ENCODE peak calls at places on chromosome X, in six cellular contexts. One of them, this sample, is unnamed.

GRCh38 chrX:153499876-153500275 is 5.1 kb downstream of the BGN start:
- DNase-seq in HEK293T: no peak
- DNase-seq in NCI-H2081: no peak
- DNase-seq in GM12864: no peak
- DNase-seq in KBM-7: no peak
- DNase-seq in COR-L47: no peak
- DNase-seq in this sample: no peak

GRCh38 chrX:71178908-71179307 is 34.3 kb downstream of the NLGN3 start:
- DNase-seq in HEK293T: peak; percentile 67
- DNase-seq in NCI-H2081: peak; percentile 77
- DNase-seq in GM12864: no peak
- DNase-seq in KBM-7: peak; percentile 86
- DNase-seq in COR-L47: peak; percentile 43
- DNase-seq in this sample: peak; percentile 71

GRCh38 chrX:96563663-96564062 is 121.0 kb upstream of the DIAPH2 start:
- DNase-seq in HEK293T: no peak
- DNase-seq in NCI-H2081: no peak
- DNase-seq in GM12864: no peak
- DNase-seq in KBM-7: no peak
- DNase-seq in COR-L47: no peak
- DNase-seq in this sample: no peak

GRCh38 chrX:150084474-150085229 is 146.4 kb upstream of the EOLA2 start:
- DNase-seq in HEK293T: no peak
- DNase-seq in NCI-H2081: no peak
- DNase-seq in GM12864: no peak
- DNase-seq in KBM-7: no peak
- DNase-seq in COR-L47: no peak
- DNase-seq in this sample: no peak

GRCh38 chrX:34406580-34406979 is 250.5 kb downstream of the TMEM47 start:
- DNase-seq in HEK293T: no peak
- DNase-seq in NCI-H2081: no peak
- DNase-seq in GM12864: no peak
- DNase-seq in KBM-7: no peak
- DNase-seq in COR-L47: no peak
- DNase-seq in this sample: no peak

GRCh38 chrX:153423652-153424051 is 12.4 kb downstream of the ZFP92 start:
- DNase-seq in HEK293T: no peak
- DNase-seq in NCI-H2081: no peak
- DNase-seq in GM12864: no peak
- DNase-seq in KBM-7: no peak
- DNase-seq in COR-L47: no peak
- DNase-seq in this sample: no peak

GRCh38 chrX:111382277-111382676 is 29.7 kb downstream of the DCX start:
- DNase-seq in HEK293T: no peak
- DNase-seq in NCI-H2081: no peak
- DNase-seq in GM12864: no peak
- DNase-seq in KBM-7: no peak
- DNase-seq in COR-L47: no peak
- DNase-seq in this sample: no peak

GRCh38 chrX:44785652-44786051 is 58.2 kb upstream of the DUSP21 start:
- DNase-seq in HEK293T: no peak
- DNase-seq in NCI-H2081: no peak
- DNase-seq in GM12864: no peak
- DNase-seq in KBM-7: no peak
- DNase-seq in COR-L47: no peak
- DNase-seq in this sample: no peak

GRCh38 chrX:23820235-23820782 is 37.3 kb downstream of the SAT1 start:
- DNase-seq in HEK293T: no peak
- DNase-seq in NCI-H2081: no peak
- DNase-seq in GM12864: no peak
- DNase-seq in KBM-7: no peak
- DNase-seq in COR-L47: no peak
- DNase-seq in this sample: peak; percentile 2

GRCh38 chrX:11143931-11144678 is 33.0 kb downstream of the HCCS start:
- DNase-seq in HEK293T: peak; percentile 65
- DNase-seq in NCI-H2081: peak; percentile 86
- DNase-seq in GM12864: peak; percentile 29
- DNase-seq in KBM-7: peak; percentile 82
- DNase-seq in COR-L47: peak; percentile 22
- DNase-seq in this sample: peak; percentile 84

GRCh38 chrX:119605739-119606507 is at the start of gene NKRF:
- DNase-seq in HEK293T: peak; percentile 91
- DNase-seq in NCI-H2081: peak; percentile 98
- DNase-seq in GM12864: peak; percentile 77
- DNase-seq in KBM-7: peak; percentile 96
- DNase-seq in COR-L47: peak; percentile 87
- DNase-seq in this sample: peak; percentile 92

GRCh38 chrX:40266490-40267333 is 169.0 kb upstream of the BCOR start:
- DNase-seq in HEK293T: peak; percentile 89
- DNase-seq in NCI-H2081: peak; percentile 71
- DNase-seq in GM12864: peak; percentile 3
- DNase-seq in KBM-7: peak; percentile 86
- DNase-seq in COR-L47: peak; percentile 51
- DNase-seq in this sample: no peak

GRCh38 chrX:55907968-55908607 is 190.5 kb downstream of the RRAGB start:
- DNase-seq in HEK293T: peak; percentile 3
- DNase-seq in NCI-H2081: no peak
- DNase-seq in GM12864: peak; percentile 37
- DNase-seq in KBM-7: peak; percentile 53
- DNase-seq in COR-L47: no peak
- DNase-seq in this sample: peak; percentile 74

GRCh38 chrX:288561-288991 is 7.4 kb downstream of the PLCXD1 start:
- DNase-seq in HEK293T: no peak
- DNase-seq in NCI-H2081: no peak
- DNase-seq in GM12864: no peak
- DNase-seq in KBM-7: no peak
- DNase-seq in COR-L47: no peak
- DNase-seq in this sample: no peak

GRCh38 chrX:10589098-10589497 is 31.3 kb downstream of the MID1 start:
- DNase-seq in HEK293T: no peak
- DNase-seq in NCI-H2081: no peak
- DNase-seq in GM12864: no peak
- DNase-seq in KBM-7: no peak
- DNase-seq in COR-L47: no peak
- DNase-seq in this sample: no peak

GRCh38 chrX:71228063-71228642 is 5.1 kb downstream of the GJB1 start:
- DNase-seq in HEK293T: no peak
- DNase-seq in NCI-H2081: no peak
- DNase-seq in GM12864: no peak
- DNase-seq in KBM-7: no peak
- DNase-seq in COR-L47: no peak
- DNase-seq in this sample: no peak

GRCh38 chrX:101774340-101774739 is 114.7 kb upstream of the ARMCX2 start:
- DNase-seq in HEK293T: no peak
- DNase-seq in NCI-H2081: no peak
- DNase-seq in GM12864: peak; percentile 30
- DNase-seq in KBM-7: no peak
- DNase-seq in COR-L47: no peak
- DNase-seq in this sample: no peak

GRCh38 chrX:20061869-20062254 is 54.8 kb downstream of the MAP7D2 start:
- DNase-seq in HEK293T: no peak
- DNase-seq in NCI-H2081: no peak
- DNase-seq in GM12864: no peak
- DNase-seq in KBM-7: no peak
- DNase-seq in COR-L47: no peak
- DNase-seq in this sample: no peak

GRCh38 chrX:78650906-78651437 is 8.2 kb downstream of the RTL3 start:
- DNase-seq in HEK293T: no peak
- DNase-seq in NCI-H2081: no peak
- DNase-seq in GM12864: peak; percentile 51
- DNase-seq in KBM-7: peak; percentile 95
- DNase-seq in COR-L47: no peak
- DNase-seq in this sample: peak; percentile 56

GRCh38 chrX:42746606-42747005 is 31.4 kb downstream of the PPP1R2C start:
- DNase-seq in HEK293T: no peak
- DNase-seq in NCI-H2081: no peak
- DNase-seq in GM12864: no peak
- DNase-seq in KBM-7: peak; percentile 68
- DNase-seq in COR-L47: no peak
- DNase-seq in this sample: no peak

GRCh38 chrX:78313526-78313925 is 13.9 kb downstream of the CYSLTR1 start:
- DNase-seq in HEK293T: no peak
- DNase-seq in NCI-H2081: no peak
- DNase-seq in GM12864: no peak
- DNase-seq in KBM-7: no peak
- DNase-seq in COR-L47: no peak
- DNase-seq in this sample: no peak

GRCh38 chrX:38095971-38096529 is 89.7 kb downstream of the SYTL5 start:
- DNase-seq in HEK293T: no peak
- DNase-seq in NCI-H2081: no peak
- DNase-seq in GM12864: no peak
- DNase-seq in KBM-7: no peak
- DNase-seq in COR-L47: no peak
- DNase-seq in this sample: no peak

GRCh38 chrX:97416461-97416860 is 532.8 kb downstream of the RPA4 start:
- DNase-seq in HEK293T: no peak
- DNase-seq in NCI-H2081: no peak
- DNase-seq in GM12864: no peak
- DNase-seq in KBM-7: no peak
- DNase-seq in COR-L47: no peak
- DNase-seq in this sample: no peak

GRCh38 chrX:18160369-18160768 is 60.3 kb downstream of the BEND2 start:
- DNase-seq in HEK293T: no peak
- DNase-seq in NCI-H2081: no peak
- DNase-seq in GM12864: no peak
- DNase-seq in KBM-7: no peak
- DNase-seq in COR-L47: peak; percentile 30
- DNase-seq in this sample: no peak

GRCh38 chrX:16589211-16589610 is 60.7 kb upstream of the S100G start:
- DNase-seq in HEK293T: no peak
- DNase-seq in NCI-H2081: no peak
- DNase-seq in GM12864: no peak
- DNase-seq in KBM-7: no peak
- DNase-seq in COR-L47: no peak
- DNase-seq in this sample: no peak

GRCh38 chrX:119325456-119325855 is 73.7 kb upstream of the SLC25A43 start:
- DNase-seq in HEK293T: no peak
- DNase-seq in NCI-H2081: no peak
- DNase-seq in GM12864: no peak
- DNase-seq in KBM-7: no peak
- DNase-seq in COR-L47: no peak
- DNase-seq in this sample: no peak

GRCh38 chrX:57366430-57366829 is 79.9 kb downstream of the FAAH2 start:
- DNase-seq in HEK293T: no peak
- DNase-seq in NCI-H2081: no peak
- DNase-seq in GM12864: no peak
- DNase-seq in KBM-7: no peak
- DNase-seq in COR-L47: no peak
- DNase-seq in this sample: no peak

GRCh38 chrX:132718411-132718810 is 229.6 kb upstream of the MBNL3 start:
- DNase-seq in HEK293T: no peak
- DNase-seq in NCI-H2081: no peak
- DNase-seq in GM12864: no peak
- DNase-seq in KBM-7: no peak
- DNase-seq in COR-L47: no peak
- DNase-seq in this sample: no peak

GRCh38 chrX:9913041-9913440 is 54.1 kb upstream of the CLDN34 start:
- DNase-seq in HEK293T: no peak
- DNase-seq in NCI-H2081: no peak
- DNase-seq in GM12864: no peak
- DNase-seq in KBM-7: no peak
- DNase-seq in COR-L47: no peak
- DNase-seq in this sample: no peak

GRCh38 chrX:31228909-31229308 is 157.1 kb upstream of the FTHL17 start:
- DNase-seq in HEK293T: no peak
- DNase-seq in NCI-H2081: no peak
- DNase-seq in GM12864: peak; percentile 54
- DNase-seq in KBM-7: peak; percentile 68
- DNase-seq in COR-L47: no peak
- DNase-seq in this sample: peak; percentile 71

GRCh38 chrX:52265713-52266112 is 81.0 kb downstream of the MAGED4 start:
- DNase-seq in HEK293T: no peak
- DNase-seq in NCI-H2081: no peak
- DNase-seq in GM12864: no peak
- DNase-seq in KBM-7: no peak
- DNase-seq in COR-L47: no peak
- DNase-seq in this sample: no peak

GRCh38 chrX:41984628-41985027 is 61.3 kb upstream of the CASK start:
- DNase-seq in HEK293T: no peak
- DNase-seq in NCI-H2081: no peak
- DNase-seq in GM12864: no peak
- DNase-seq in KBM-7: no peak
- DNase-seq in COR-L47: no peak
- DNase-seq in this sample: no peak

GRCh38 chrX:72268601-72269365 is 8.3 kb downstream of the RPS4X start:
- DNase-seq in HEK293T: no peak
- DNase-seq in NCI-H2081: no peak
- DNase-seq in GM12864: no peak
- DNase-seq in KBM-7: no peak
- DNase-seq in COR-L47: no peak
- DNase-seq in this sample: no peak

GRCh38 chrX:131237363-131237762 is 51.7 kb downstream of the IGSF1 start:
- DNase-seq in HEK293T: no peak
- DNase-seq in NCI-H2081: no peak
- DNase-seq in GM12864: no peak
- DNase-seq in KBM-7: no peak
- DNase-seq in COR-L47: no peak
- DNase-seq in this sample: no peak